ENCODE peak calls at places on chromosomes 6 and 20, in five cellular contexts. L, N, O, C and F are unnamed samples.

GRCh38 chr6:112269165-112269564 is 14.8 kb upstream of the LAMA4 start:
- DNase-seq in N (no peak), C (peak; percentile 37), O (no peak), L (no peak), F (no peak)

GRCh38 chr6:143232849-143233248 is 172.2 kb downstream of the AIG1 start:
- DNase-seq in L (no peak), O (no peak), N (no peak), C (peak; percentile 31), F (peak; percentile 19)

GRCh38 chr6:156719720-156720563 is 57.2 kb upstream of the ARID1B start:
- DNase-seq in N (peak; percentile 90), C (peak; percentile 94), L (peak; percentile 46), O (peak; percentile 60), F (peak; percentile 35)

GRCh38 chr6:134464690-134465411 is 146.9 kb upstream of the SGK1 start:
- DNase-seq in N (no peak), O (no peak), L (no peak), C (peak; percentile 47), F (no peak)

GRCh38 chr20:16922834-16923233 is 174.7 kb downstream of the OTOR start:
- DNase-seq in C (peak; percentile 76), O (peak; percentile 75), L (no peak), N (peak; percentile 79), F (no peak)

GRCh38 chr6:137728386-137729349 is 138.4 kb upstream of the TNFAIP3 start:
- DNase-seq in O (peak; percentile 74), N (peak; percentile 72), C (peak; percentile 88), L (no peak), F (no peak)

GRCh38 chr6:133131621-133132020 is 109.5 kb upstream of the EYA4 start:
- DNase-seq in O (no peak), L (no peak), N (no peak), C (no peak), F (no peak)

GRCh38 chr20:11467436-11467835 is 450.3 kb upstream of the BTBD3 start:
- DNase-seq in C (peak; percentile 12), O (no peak), L (no peak), N (no peak), F (no peak)

GRCh38 chr6:7035837-7036249 is 71.9 kb upstream of the RREB1 start:
- DNase-seq in N (no peak), C (no peak), L (no peak), O (no peak), F (no peak)